ENCODE peak calls at places on chromosomes 16 and 17, in six cellular contexts. G, S, K, C, Y and Z are unnamed samples.

GRCh38 chr16:21157632-21158031 is 842 bp upstream of the LDAF1 start:
- DNase-seq in G (no peak), S (no peak), C (no peak), Y (no peak), K (no peak), Z (no peak)

GRCh38 chr17:60598001-60598736 is 1.8 kb upstream of the PPM1D start:
- DNase-seq in Y (no peak), C (no peak), G (no peak), S (no peak), K (no peak), Z (no peak)

GRCh38 chr17:69048634-69049033 is 12.1 kb downstream of the ABCA9 start:
- DNase-seq in G (no peak), K (no peak), Y (no peak), C (no peak), S (no peak), Z (no peak)

GRCh38 chr17:13978478-13978877 is 90.8 kb upstream of the COX10 start:
- DNase-seq in C (no peak), G (no peak), Y (no peak), S (no peak), K (no peak), Z (no peak)

GRCh38 chr16:57577691-57578224 is 35.3 kb downstream of the ADGRG5 start:
- DNase-seq in Y (no peak), G (no peak), S (no peak), K (no peak), C (no peak), Z (no peak)

GRCh38 chr16:89921699-89922476 is 1.3 kb upstream of the TUBB3 start:
- DNase-seq in G (no peak), S (no peak), K (peak; percentile 60), Y (peak; percentile 91), C (no peak), Z (peak; percentile 53)

GRCh38 chr17:8120520-8121443 is 2.5 kb upstream of the ALOXE3 start:
- DNase-seq in Y (peak; percentile 76), K (peak; percentile 71), C (peak; percentile 63), G (no peak), S (peak; percentile 55), Z (no peak)

GRCh38 chr16:57039148-57039812 is 49.9 kb downstream of the NLRC5 start:
- DNase-seq in C (no peak), Y (peak; percentile 67), K (no peak), S (no peak), G (no peak), Z (no peak)

GRCh38 chr17:38914741-38915638 is 10.4 kb upstream of the LASP1NB start:
- DNase-seq in S (no peak), K (no peak), C (no peak), G (no peak), Y (no peak), Z (no peak)

GRCh38 chr16:81608515-81609209 is 164.1 kb downstream of the CMIP start:
- DNase-seq in C (no peak), K (no peak), Y (peak; percentile 38), G (no peak), S (no peak), Z (no peak)

GRCh38 chr16:8916541-8917225 is 34.5 kb downstream of the LITAFD start:
- DNase-seq in K (no peak), G (no peak), S (no peak), Y (no peak), C (no peak), Z (no peak)